ENCODE peak calls at places on chromosomes 5 and 9, in seven cellular contexts. R, V, N, J, X, D and F are unnamed samples.

GRCh38 chr5:157219491-157220271 is 39.0 kb downstream of the ITK start:
- DNase-seq in N (peak; percentile 60), V (no peak), X (no peak), J (no peak), R (no peak), D (no peak), F (peak; percentile 23)

GRCh38 chr9:101737705-101738565 is 512 bp downstream of the GRIN3A start:
- DNase-seq in N (no peak), J (no peak), D (peak; percentile 10), V (no peak), R (no peak), X (no peak), F (no peak)

GRCh38 chr5:22855824-22856223 is 2.7 kb upstream of the CDH12 start:
- DNase-seq in J (no peak), N (no peak), D (no peak), X (no peak), V (no peak), R (no peak), F (no peak)

GRCh38 chr5:166618555-166618954 is 1672.9 kb upstream of the WWC1 start:
- DNase-seq in V (no peak), X (no peak), R (no peak), J (no peak), N (no peak), D (no peak), F (no peak)

GRCh38 chr9:37999501-38000189 is 69.4 kb downstream of the SHB start:
- DNase-seq in N (no peak), J (no peak), D (no peak), V (no peak), R (peak; percentile 80), X (peak; percentile 77), F (no peak)

GRCh38 chr5:40184-40583 is 51.8 kb upstream of the PLEKHG4B start:
- DNase-seq in X (no peak), V (no peak), D (no peak), N (no peak), R (no peak), J (no peak), F (no peak)

GRCh38 chr9:129945314-129945713 is 97.7 kb downstream of the FNBP1 start:
- DNase-seq in D (no peak), J (no peak), N (no peak), V (no peak), R (no peak), X (no peak), F (no peak)

GRCh38 chr5:78005021-78005785 is 229.1 kb upstream of the TBCA start:
- DNase-seq in N (no peak), X (peak; percentile 58), R (peak; percentile 45), V (no peak), D (no peak), J (no peak), F (no peak)

GRCh38 chr5:172720655-172721054 is 50.3 kb downstream of the DUSP1 start:
- DNase-seq in J (no peak), N (no peak), X (no peak), D (no peak), V (no peak), R (no peak), F (no peak)

GRCh38 chr9:124852829-124853531 is at the start of gene WDR38:
- DNase-seq in N (peak; percentile 87), V (peak; percentile 79), X (peak; percentile 50), R (peak; percentile 66), D (peak; percentile 75), J (peak; percentile 82), F (peak; percentile 91)

GRCh38 chr5:179122411-179123108 is 62.4 kb downstream of the ZNF354C start:
- DNase-seq in N (no peak), X (no peak), V (no peak), J (no peak), D (no peak), R (no peak), F (no peak)

GRCh38 chr9:72540348-72540873 is 19.0 kb downstream of the TMC1 start:
- DNase-seq in V (no peak), X (peak; percentile 96), D (peak; percentile 23), N (no peak), J (peak; percentile 60), R (peak; percentile 93), F (no peak)

GRCh38 chr5:64759960-64760695 is 8.4 kb downstream of the SREK1IP1 start:
- DNase-seq in N (no peak), J (no peak), V (no peak), R (no peak), X (no peak), D (no peak), F (no peak)

GRCh38 chr5:14100281-14100680 is 42.9 kb upstream of the TRIO start:
- DNase-seq in X (no peak), V (no peak), J (no peak), D (no peak), N (no peak), R (no peak), F (no peak)

GRCh38 chr9:36598281-36598680 is 25.6 kb downstream of the MELK start:
- DNase-seq in D (no peak), V (no peak), R (no peak), X (no peak), J (no peak), N (no peak), F (no peak)

GRCh38 chr5:152987156-152987555 is 503.3 kb upstream of the GRIA1 start:
- DNase-seq in V (no peak), R (no peak), J (no peak), D (no peak), X (no peak), N (no peak), F (no peak)

GRCh38 chr9:119905706-119906105 is 536.5 kb upstream of the BRINP1 start:
- DNase-seq in V (no peak), N (no peak), J (no peak), R (no peak), X (no peak), D (no peak), F (no peak)

GRCh38 chr5:74625742-74626241 is 14.7 kb downstream of the ENC1 start:
- DNase-seq in D (peak; percentile 34), V (no peak), N (no peak), X (no peak), J (no peak), R (peak; percentile 45), F (no peak)

DNA sequence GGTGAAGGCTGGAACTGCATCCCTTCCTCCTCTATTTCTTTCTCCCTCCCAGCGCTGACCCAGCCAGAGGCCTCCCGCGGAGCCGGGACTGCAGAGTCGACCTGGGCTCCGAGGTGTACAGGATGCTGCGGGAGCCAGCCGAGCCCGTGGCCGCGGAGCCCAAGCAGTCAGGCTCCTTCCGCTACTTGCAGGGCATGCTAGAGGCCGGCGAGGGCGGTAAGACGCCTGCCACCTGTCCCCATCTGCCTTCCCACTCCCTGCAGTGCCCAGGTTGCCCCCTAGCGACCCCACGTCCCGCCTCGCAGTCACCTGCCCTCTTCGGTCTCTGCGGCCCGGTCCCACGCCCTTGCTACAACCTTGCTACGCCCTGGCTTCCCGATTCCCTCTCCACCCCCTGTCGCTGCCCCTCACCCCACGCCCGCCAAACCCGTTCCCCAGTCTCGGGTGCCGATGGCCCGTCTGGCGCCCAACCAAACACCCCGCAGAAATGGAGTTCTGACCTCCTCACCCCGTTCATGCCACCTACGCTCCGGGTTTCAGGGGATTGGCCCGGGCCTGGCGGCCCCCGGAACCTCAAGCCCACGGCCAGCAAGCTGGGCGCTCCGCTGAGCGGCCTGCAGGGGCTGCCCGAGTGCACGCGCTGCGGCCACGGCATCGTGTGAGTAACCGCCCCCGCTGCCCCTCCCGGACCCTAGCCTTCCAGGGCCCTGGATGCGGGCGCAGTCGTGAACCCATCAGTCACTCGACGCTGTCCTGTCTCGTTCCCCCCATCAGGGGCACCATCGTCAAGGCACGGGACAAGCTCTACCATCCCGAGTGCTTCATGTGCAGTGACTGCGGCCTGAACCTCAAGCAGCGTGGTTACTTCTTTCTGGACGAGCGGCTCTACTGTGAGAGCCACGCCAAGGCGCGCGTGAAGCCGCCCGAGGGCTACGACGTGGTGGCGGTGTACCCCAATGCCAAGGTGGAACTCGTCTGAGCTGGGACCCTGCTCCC is 14.1 kb downstream of the PDLIM4 start:
- DNase-seq in X (no peak), D (no peak), J (no peak), V (peak; percentile 36), R (no peak), N (no peak), F (no peak)
- TF ChIP-seq CTCF in X (no peak), D (no peak), J (no peak), V (no peak), R (no peak), N (no peak), F (no peak)

DNA sequence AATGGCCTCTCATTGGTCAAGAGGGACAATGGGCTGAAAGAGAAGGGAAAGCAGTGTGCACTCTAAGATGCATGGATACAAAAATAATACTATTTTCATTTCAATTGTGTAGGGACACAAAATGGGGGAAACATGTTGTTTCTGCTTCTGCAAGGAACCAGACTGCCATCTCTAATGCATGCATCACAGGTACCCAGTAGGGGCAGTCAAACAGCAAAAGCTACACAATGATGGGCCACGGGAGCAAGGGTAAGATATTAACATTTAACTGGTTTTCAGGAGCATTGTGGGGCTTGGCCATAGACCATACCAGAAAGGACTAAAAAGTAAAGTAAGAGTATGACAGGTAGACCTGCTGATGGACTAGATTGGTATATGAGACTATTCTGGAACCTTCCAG is 535.8 kb downstream of the SPATA31D1 start:
- DNase-seq in X (no peak), V (no peak), R (no peak), D (no peak), N (no peak), J (no peak), F (no peak)
- TF ChIP-seq CTCF in X (no peak), V (no peak), R (no peak), D (no peak), N (no peak), J (no peak), F (no peak)

DNA sequence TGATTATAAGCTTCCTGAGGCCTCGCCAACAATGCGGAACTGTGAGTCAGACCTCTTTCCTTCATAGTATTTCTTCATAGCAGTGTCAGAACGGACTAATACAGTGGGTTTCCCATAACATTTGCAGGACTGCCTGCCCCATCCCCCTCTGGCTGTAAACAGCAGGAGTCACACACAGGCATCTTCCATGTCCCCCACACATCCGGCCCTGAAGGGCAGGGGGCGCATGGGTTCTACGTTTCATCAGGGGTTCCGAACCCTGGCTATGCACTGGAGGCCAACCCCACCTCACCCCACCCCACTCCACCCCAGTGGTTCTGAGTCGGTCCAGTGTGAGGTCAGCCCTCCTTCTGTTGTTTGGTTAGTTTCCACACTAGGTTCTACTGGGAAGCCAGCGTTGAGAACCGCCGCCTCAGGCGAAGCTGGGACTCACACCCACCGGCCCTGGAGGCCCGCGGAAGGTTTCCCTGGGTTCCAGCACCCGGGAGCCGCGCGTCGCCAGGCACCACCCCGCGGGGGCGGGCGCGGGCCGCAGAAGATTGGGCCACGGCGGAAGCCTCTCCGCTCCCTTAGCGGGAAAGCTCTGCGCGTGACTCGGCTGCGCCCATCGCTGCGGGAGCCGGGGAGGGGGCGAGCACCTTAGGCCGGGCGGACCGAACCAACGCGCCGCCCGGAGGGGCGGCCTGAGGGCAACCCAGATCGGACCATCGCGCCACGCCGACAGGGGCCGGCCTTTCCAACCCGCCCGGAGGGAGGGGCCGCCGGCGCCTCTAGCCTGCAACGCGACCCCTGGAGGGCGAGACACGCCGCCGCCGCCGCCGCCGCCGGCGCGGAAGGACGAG is at the start of gene RUSC2:
- DNase-seq in V (peak; percentile 53), R (peak; percentile 80), N (peak; percentile 36), D (peak; percentile 83), X (peak; percentile 70), J (peak; percentile 82), F (peak; percentile 45)
- TF ChIP-seq CTCF in V (peak; percentile 40), R (peak; percentile 10), N (no peak), D (peak; percentile 46), X (no peak), J (peak; percentile 39), F (no peak)

DNA sequence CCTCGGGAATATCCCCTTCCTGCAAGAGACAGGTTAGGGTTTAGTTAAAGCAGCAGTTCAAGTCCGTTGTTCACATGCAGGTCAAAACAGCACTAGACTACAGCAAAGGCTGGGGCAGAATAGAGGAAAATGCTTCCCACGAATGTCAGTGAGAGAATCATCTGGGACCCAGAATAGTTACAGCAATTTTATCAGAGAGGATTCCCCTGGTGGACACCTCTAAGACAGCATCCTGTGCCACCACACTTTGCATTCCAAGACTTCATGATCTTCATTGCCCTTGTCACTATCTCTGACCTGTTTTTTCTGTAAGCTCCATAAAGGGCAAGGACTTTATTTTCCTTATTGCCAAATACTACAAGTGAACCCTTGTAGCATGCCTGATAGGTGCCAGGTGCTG is 12.9 kb downstream of the GRXCR2 start:
- DNase-seq in N (no peak), D (no peak), X (no peak), J (no peak), R (no peak), V (no peak), F (no peak)
- TF ChIP-seq CTCF in N (no peak), D (no peak), X (no peak), J (no peak), R (peak; percentile 34), V (no peak), F (no peak)